ENCODE peak calls at places on chromosomes 4 and X, in seven cellular contexts. I, P, F, U, G, J and T are unnamed samples.

GRCh38 chr4:140153419-140153743 is 603 bp downstream of the MAML3 start:
- DNase-seq in I (no peak), P (no peak), F (no peak), U (no peak), G (no peak), J (no peak), T (no peak)

GRCh38 chrX:121356139-121356849 is 308.9 kb downstream of the GLUD2 start:
- DNase-seq in I (no peak), P (no peak), F (no peak), U (no peak), G (no peak), J (no peak), T (no peak)

GRCh38 chrX:46863072-46863471 is 26.2 kb downstream of the RP2 start:
- DNase-seq in I (no peak), P (no peak), F (no peak), U (no peak), G (no peak), J (no peak), T (no peak)

GRCh38 chr4:14752341-14753046 is 249.8 kb upstream of the CPEB2 start:
- DNase-seq in I (no peak), P (peak), F (no peak), U (no peak), G (no peak), J (no peak), T (no peak)

GRCh38 chrX:12013220-12013619 is 125.1 kb upstream of the FRMPD4 start:
- DNase-seq in I (no peak), P (peak), F (no peak), U (no peak), G (no peak), J (no peak), T (peak)

GRCh38 chrX:40092808-40093435 is 4.8 kb downstream of the BCOR start:
- DNase-seq in I (no peak), P (no peak), F (no peak), U (no peak), G (peak), J (no peak), T (no peak)

GRCh38 chr4:67892905-67893304 is 9.1 kb upstream of the TMPRSS11D start:
- DNase-seq in I (no peak), P (no peak), F (no peak), U (no peak), G (no peak), J (no peak), T (no peak)

GRCh38 chr4:98680806-98681205 is 22.4 kb upstream of the TSPAN5 start:
- DNase-seq in I (no peak), P (no peak), F (no peak), U (no peak), G (no peak), J (no peak), T (no peak)

GRCh38 chr4:138560448-138560847 is 318.3 kb upstream of the SLC7A11 start:
- DNase-seq in I (no peak), P (no peak), F (no peak), U (no peak), G (no peak), J (no peak), T (no peak)

GRCh38 chrX:53048169-53049126 is at the start of gene GPR173:
- DNase-seq in I (peak), P (no peak), F (no peak), U (no peak), G (peak), J (no peak), T (no peak)

GRCh38 chrX:34546366-34546765 is 110.7 kb downstream of the TMEM47 start:
- DNase-seq in I (no peak), P (peak), F (no peak), U (no peak), G (no peak), J (no peak), T (no peak)

GRCh38 chr4:153594208-153594607 is 89.9 kb upstream of the TLR2 start:
- DNase-seq in I (no peak), P (peak), F (no peak), U (no peak), G (no peak), J (no peak), T (peak)